ENCODE peak calls at places on chromosomes 7 and 10, in six cellular contexts. V, D, K, B, C and H are unnamed samples.

GRCh38 chr10:100730739-100731602 is 14.4 kb upstream of the PAX2 start:
- DNase-seq in C (peak), D (no peak), B (peak), V (no peak), K (peak), H (no peak)

GRCh38 chr10:123156091-123156490 is 1.9 kb downstream of the BUB3 start:
- DNase-seq in D (no peak), K (no peak), C (peak), V (no peak), B (no peak), H (no peak)

GRCh38 chr7:17084166-17084475 is 202.3 kb upstream of the AGR3 start:
- DNase-seq in D (no peak), V (no peak), K (no peak), B (no peak), C (no peak), H (no peak)

GRCh38 chr10:113563306-113564088 is 10.6 kb downstream of the HABP2 start:
- DNase-seq in K (peak), D (peak), V (peak), B (peak), C (peak), H (peak)

GRCh38 chr7:75914169-75914654 is 743 bp upstream of the POR start:
- DNase-seq in V (peak), B (peak), K (no peak), C (no peak), D (no peak), H (no peak)

GRCh38 chr7:49174396-49174795 is 250.0 kb downstream of the CDC14C start:
- DNase-seq in C (peak), B (no peak), V (no peak), K (no peak), D (no peak), H (no peak)

GRCh38 chr10:113187066-113187777 is 237.2 kb downstream of the TCF7L2 start:
- DNase-seq in K (no peak), C (peak), B (no peak), V (no peak), D (no peak), H (no peak)

GRCh38 chr7:106795171-106795876 is 69.8 kb upstream of the PIK3CG start:
- DNase-seq in B (no peak), C (no peak), D (no peak), K (no peak), V (no peak), H (no peak)

GRCh38 chr10:70749756-70750155 is 35.4 kb downstream of the TBATA start:
- DNase-seq in K (peak), D (no peak), B (no peak), C (no peak), V (no peak), H (no peak)

GRCh38 chr7:3493499-3493898 is 192.4 kb downstream of the SDK1 start:
- DNase-seq in D (no peak), B (no peak), V (no peak), C (peak), K (no peak), H (no peak)

GRCh38 chr7:69428089-69428488 is 170.2 kb upstream of the AUTS2 start:
- DNase-seq in D (no peak), V (no peak), B (no peak), C (no peak), K (no peak), H (no peak)

GRCh38 chr7:140435252-140435895 is 31.5 kb downstream of the RAB19 start:
- DNase-seq in K (peak), D (no peak), V (peak), B (no peak), C (no peak), H (no peak)

GRCh38 chr7:102912742-102913141 is at the start of gene LRRC17:
- DNase-seq in B (peak), C (no peak), K (no peak), D (no peak), V (no peak), H (no peak)

GRCh38 chr10:97072851-97073665 is 112.7 kb downstream of the SLIT1 start:
- DNase-seq in K (peak), V (peak), C (peak), B (peak), D (peak), H (peak)

GRCh38 chr7:120185940-120186682 is 86.9 kb upstream of the KCND2 start:
- DNase-seq in V (no peak), D (no peak), C (no peak), K (no peak), B (no peak), H (no peak)

GRCh38 chr10:84201244-84201606 is 6.9 kb downstream of the CDHR1 start:
- DNase-seq in C (no peak), V (no peak), B (no peak), D (no peak), K (no peak), H (no peak)

GRCh38 chr10:11609492-11610093 is 1.9 kb downstream of the USP6NL start:
- DNase-seq in V (no peak), B (no peak), K (no peak), D (no peak), C (no peak), H (no peak)

GRCh38 chr10:66804911-66805310 is 120.9 kb upstream of the LRRTM3 start:
- DNase-seq in C (no peak), B (no peak), D (no peak), V (no peak), K (no peak), H (no peak)

GRCh38 chr10:32379314-32379949 is 32.5 kb upstream of the EPC1 start:
- DNase-seq in D (no peak), K (no peak), C (peak), V (peak), B (peak), H (no peak)

GRCh38 chr7:131145770-131146169 is 181.9 kb upstream of the MKLN1 start:
- DNase-seq in V (no peak), D (no peak), B (no peak), K (no peak), C (no peak), H (no peak)

GRCh38 chr7:108282427-108282996 is 152.4 kb upstream of the LAMB4 start:
- DNase-seq in C (peak), B (no peak), K (no peak), V (no peak), D (no peak), H (no peak)

GRCh38 chr7:16926861-16927260 is 45.1 kb upstream of the AGR3 start:
- DNase-seq in K (no peak), D (no peak), V (no peak), B (no peak), C (no peak), H (no peak)

GRCh38 chr10:69801434-69802315 is at the start of gene COL13A1:
- DNase-seq in B (peak), C (peak), V (peak), D (no peak), K (peak), H (peak)

GRCh38 chr7:92880212-92881090 is 44.1 kb upstream of the CDK6 start:
- DNase-seq in K (no peak), D (no peak), V (peak), C (peak), B (no peak), H (peak)

GRCh38 chr10:10930979-10931743 is 86.5 kb upstream of the CELF2 start:
- DNase-seq in D (no peak), K (no peak), B (no peak), V (no peak), C (no peak), H (no peak)

GRCh38 chr7:152105205-152105604 is 79.7 kb downstream of the GALNT11 start:
- DNase-seq in K (no peak), C (no peak), V (no peak), D (no peak), B (no peak), H (no peak)

GRCh38 chr10:15821046-15821683 is 39.1 kb downstream of the MINDY3 start:
- DNase-seq in K (no peak), C (no peak), B (no peak), D (no peak), V (no peak), H (no peak)

GRCh38 chr7:132249591-132249971 is 326.7 kb downstream of the PLXNA4 start:
- DNase-seq in B (no peak), D (no peak), V (peak), K (no peak), C (peak), H (peak)

GRCh38 chr10:63264852-63265617 is 131.9 kb downstream of the NRBF2 start:
- DNase-seq in D (peak), K (no peak), V (no peak), B (peak), C (peak), H (no peak)

GRCh38 chr7:24035653-24036414 is 248.2 kb upstream of the NPY start:
- DNase-seq in B (no peak), K (no peak), C (no peak), V (no peak), D (no peak), H (no peak)